ENCODE peak calls at places on chromosomes 2 and 18, in four cellular contexts. O, W, U and Q are unnamed samples.

GRCh38 chr2:29420484-29420883 is 305.3 kb downstream of the CLIP4 start:
- DNase-seq in W (no peak), U (no peak), O (no peak), Q (no peak)

GRCh38 chr2:241417626-241418025 is 61.5 kb downstream of the FARP2 start:
- DNase-seq in O (no peak), U (no peak), W (no peak), Q (no peak)

GRCh38 chr2:158543957-158544356 is 87.2 kb downstream of the PKP4 start:
- DNase-seq in W (peak; percentile 25), U (no peak), O (no peak), Q (no peak)

GRCh38 chr2:70511986-70512729 is 41.5 kb downstream of the TGFA start:
- DNase-seq in W (no peak), O (no peak), U (no peak), Q (no peak)

GRCh38 chr2:219243291-219243761 is 1.9 kb downstream of the GLB1L start:
- DNase-seq in U (no peak), O (no peak), W (no peak), Q (no peak)

GRCh38 chr2:50952596-50952995 is 79.3 kb downstream of the NRXN1 start:
- DNase-seq in U (no peak), W (no peak), O (peak; percentile 16), Q (no peak)

GRCh38 chr18:67183398-67183797 is 333.1 kb downstream of the DSEL start:
- DNase-seq in W (no peak), U (no peak), O (no peak), Q (no peak)

GRCh38 chr2:160687629-160688028 is 194.0 kb upstream of the RBMS1 start:
- DNase-seq in W (no peak), U (no peak), O (no peak), Q (no peak)

GRCh38 chr2:79993144-79993543 is 311.4 kb downstream of the LRRTM1 start:
- DNase-seq in W (no peak), U (no peak), O (no peak), Q (no peak)

DNA sequence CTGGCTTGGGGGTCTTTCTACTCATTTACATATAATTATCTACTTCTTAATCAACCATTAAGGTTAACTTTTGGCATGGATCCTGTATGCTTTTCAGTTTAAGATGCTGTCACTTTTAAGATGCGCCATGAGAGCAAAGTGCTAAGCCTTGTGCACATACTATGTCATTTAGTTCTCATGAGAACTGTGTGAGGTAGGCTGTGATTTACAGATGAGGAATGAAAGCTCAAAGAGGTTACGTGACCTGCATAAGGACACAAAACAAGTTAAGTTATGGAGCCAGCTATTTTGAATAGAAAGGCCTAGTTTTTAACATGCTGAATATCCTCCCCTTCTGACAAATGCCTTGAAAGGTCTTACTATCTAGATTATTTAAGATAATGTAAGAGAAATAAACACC is 4.2 kb downstream of the NEDD4L start:
- DNase-seq in W (no peak), U (no peak), O (no peak), Q (no peak)
- TF ChIP-seq POLR2A in W (no peak), U (no peak), O (no peak), Q (no peak)

DNA sequence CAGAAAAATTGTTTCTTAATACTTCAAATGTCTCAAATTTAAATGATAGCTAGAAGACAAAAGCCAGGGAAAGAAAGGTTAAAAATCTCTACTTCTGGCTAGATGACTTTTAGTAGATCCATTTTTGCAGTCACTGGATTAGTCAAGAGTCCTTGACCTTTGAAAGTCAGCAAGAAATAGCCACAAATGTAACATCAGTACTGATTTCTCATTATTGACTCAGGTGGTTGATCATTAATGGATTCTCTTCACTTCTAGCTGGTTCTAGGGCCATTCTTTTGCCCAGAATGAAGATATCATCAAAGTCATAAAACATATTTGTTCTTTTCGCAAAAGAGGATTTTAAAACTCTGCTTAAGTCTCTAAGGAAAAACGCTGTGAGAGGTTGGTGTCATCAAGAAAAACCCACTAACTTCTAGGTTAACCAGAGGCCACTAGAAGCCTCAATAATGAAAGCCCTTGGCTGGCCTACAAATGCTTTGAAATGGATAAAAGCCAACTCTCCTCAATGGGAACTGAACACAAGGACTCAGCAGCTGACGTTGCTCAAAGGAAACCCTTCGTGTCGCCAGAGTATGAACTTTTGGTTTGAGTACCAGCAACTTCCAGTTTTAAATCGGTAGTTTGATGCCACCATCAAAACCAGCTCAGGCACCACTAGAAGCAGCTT is 66.3 kb downstream of the IRS1 start:
- DNase-seq in O (no peak), U (no peak), W (no peak), Q (no peak)
- TF ChIP-seq POLR2A in O (no peak), U (no peak), W (no peak), Q (no peak)

GRCh38 chr2:236568068-236568921 is 1.3 kb upstream of the ACKR3 start:
- DNase-seq in U (no peak), W (peak; percentile 71), O (no peak), Q (no peak)
- TF ChIP-seq POLR2A in U (no peak), W (no peak), O (no peak), Q (no peak)

DNA sequence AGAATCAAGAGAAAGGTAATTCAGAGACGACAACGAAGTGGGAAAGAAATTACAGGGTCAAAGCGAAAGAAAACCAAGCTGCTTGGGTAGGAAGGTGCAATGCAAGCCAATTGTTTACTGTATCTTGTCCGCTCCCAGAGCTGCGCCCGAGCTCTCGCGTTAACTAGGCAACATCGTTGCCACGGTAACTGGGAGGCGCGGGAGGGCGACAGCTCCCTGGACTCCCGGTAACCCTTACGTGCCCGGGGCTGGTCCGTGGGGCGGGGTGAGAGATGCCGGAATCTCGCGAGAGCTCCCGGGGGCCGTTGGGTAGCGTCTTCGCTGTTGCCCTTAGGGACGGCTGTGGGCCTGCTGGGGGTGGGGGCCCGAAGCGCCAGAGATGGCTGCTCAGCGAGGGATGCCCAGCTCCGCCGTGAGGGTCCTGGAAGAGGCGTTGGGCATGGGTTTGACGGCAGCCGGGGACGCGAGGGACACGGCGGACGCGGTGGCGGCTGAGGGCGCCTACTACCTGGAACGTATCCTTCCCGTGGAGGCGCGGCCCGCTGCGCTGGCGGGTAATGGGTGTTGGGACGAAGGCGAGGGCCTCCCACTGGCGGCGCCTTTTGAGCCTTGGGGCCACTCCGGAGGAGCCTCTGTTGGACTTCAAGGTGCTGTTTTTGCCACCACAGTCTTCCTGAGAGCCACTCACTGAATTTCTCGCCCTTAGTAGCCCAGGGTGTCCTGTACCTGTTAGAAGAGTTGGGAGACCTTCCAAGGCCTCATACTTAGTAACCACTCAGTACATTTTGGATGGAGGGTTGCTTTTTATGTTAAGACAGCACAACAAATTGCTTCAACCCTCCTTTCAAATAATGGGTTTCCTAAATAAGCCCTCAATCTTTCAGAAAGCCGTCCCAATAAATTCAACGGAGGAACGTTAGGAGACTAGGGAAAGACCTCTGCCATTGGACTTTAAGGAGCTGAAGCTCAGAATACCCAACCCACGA is at the start of gene SPAG16:
- DNase-seq in W (peak; percentile 94), O (no peak), U (peak; percentile 64), Q (peak; percentile 64)
- TF ChIP-seq POLR2A in W (no peak), O (no peak), U (no peak), Q (no peak)

DNA sequence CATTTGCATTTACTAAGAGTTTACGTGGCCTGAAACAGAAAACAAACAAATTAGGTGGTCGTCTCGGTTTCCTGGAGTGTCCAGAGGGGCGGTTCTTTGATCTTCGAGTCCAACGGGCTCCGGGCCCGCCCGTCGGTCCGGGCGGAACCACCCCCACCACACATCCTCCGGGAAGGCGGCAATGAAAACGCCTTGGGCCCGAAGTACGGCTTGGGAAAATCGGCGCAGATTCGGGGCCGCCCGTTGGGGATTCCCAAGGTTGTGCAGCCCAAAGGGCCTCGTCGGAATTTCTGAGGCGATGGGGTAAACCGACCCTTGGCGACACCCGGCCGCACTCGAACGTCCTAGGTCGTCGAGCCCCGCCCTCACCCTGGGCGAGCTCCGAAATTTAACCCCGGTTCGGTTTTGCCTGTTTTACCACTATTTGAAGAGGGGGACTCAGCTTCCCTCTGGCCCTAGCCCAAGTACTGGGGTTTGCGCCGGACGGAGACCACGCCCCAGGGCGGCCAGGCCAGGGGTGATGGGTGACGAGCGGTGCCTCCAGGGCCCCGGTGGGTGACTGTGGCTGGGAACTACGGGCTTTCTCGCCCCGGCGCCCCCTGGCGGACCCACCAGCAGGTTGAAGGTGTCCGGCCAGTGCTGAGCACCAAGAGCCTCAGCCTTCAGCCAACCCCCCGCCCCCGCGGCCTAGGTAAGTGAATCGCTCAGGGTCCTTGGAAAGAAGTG is 1.9 kb upstream of the CFAP53 start:
- DNase-seq in W (peak; percentile 87), O (no peak), U (peak; percentile 26), Q (peak; percentile 35)
- TF ChIP-seq POLR2A in W (no peak), O (no peak), U (no peak), Q (no peak)

DNA sequence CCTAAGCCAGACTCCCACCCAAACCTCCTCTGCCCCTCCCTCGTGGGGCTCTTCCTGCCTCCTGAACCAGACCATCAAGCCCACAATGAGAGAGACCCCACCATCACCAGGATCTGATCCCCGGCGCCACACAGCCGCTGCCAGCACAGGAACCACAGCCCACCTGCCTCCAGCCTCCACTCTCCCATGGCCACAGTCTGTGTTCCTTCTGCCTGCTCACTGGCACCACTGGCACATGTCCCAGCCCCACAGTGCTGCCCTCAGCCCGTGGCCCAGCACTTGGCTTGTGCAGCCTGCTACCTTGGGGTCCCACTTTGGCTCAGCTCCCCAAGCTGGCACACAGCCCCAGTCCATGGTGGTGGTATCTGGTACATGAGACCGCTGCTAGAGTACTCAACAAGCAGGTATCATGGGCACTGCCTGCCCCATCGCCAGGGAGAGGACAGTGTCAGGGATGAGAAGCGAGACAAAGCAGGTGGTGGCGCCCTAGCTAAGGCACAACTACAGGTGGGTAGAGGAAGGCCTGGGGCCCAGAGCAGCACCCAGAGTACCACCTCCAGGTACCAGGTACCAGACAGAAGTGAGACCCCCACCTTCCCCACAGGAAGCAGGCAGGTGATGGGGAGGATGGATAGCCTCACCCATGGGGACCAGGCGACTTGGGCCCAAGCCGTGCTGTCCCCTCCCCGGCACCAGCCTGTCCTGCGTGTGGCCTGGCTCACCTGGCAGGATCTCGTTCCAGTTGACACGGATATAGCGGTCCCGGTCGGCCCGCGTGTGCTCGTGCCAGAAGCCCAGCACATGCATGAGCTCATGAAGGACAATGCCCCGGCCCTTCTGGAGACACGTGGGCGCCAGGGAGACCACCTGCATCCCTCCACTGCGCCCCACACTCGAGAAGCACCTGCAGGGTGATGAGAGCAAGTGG is 6.2 kb downstream of the ASTL start:
- DNase-seq in W (no peak), O (no peak), U (no peak), Q (no peak)
- TF ChIP-seq POLR2A in W (no peak), O (no peak), U (no peak), Q (no peak)

GRCh38 chr18:41954827-41955613 is at the start of gene PIK3C3:
- DNase-seq in U (peak; percentile 97), W (peak; percentile 97), O (peak; percentile 94), Q (peak; percentile 95)
- TF ChIP-seq POLR2A in U (peak; percentile 85), W (no peak), O (no peak), Q (peak; percentile 49)

DNA sequence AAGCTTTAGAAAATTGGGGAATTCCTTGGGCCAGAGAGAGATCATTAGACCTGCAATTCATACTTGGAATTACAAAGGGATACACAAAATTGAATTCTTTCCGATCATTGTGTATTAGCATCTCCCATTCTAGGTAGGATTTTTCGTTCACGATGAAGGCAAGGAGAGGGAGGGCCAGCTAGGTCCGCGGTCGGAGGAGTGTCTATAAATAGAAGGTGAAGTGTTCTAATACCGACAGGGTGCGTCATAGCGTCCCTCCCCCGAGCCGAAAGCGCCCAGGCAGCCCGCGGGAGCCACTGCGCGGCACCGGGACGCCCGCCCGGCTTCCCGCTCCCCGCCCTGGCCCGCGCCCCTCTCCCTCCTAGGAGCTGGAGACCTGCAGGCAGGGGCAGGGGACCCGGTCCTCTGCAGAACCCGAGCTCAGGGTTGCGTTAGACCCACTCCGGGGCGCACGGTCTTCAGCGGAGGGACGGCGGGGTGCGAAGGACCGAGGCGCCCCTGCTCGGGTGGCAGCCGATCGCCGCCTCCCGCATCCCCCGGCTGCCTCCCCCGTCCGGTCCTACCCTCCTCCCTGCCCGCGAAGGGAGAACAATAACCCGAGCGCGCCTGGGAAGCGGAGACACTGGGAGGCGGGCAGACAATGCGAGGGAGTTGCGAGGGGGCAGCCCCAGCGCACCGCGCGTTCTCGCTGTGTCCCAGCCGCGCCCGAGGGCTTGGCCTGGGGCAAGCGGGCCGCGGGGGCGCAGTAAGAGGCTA is 114.1 kb upstream of the SERTAD2 start:
- DNase-seq in U (peak; percentile 79), O (no peak), W (peak; percentile 94), Q (peak; percentile 88)
- TF ChIP-seq POLR2A in U (peak; percentile 77), O (peak; percentile 43), W (peak; percentile 38), Q (peak; percentile 90)

GRCh38 chr2:105840933-105841332 is 96.2 kb downstream of the NCK2 start:
- DNase-seq in W (no peak), U (no peak), O (no peak), Q (no peak)
- TF ChIP-seq POLR2A in W (no peak), U (no peak), O (no peak), Q (no peak)